ENCODE peak calls at places on chromosomes 11 and 22, in five cellular contexts. W, O, S, V and K are unnamed samples.

GRCh38 chr22:23236440-23237139 is 56.3 kb downstream of the BCR start:
- DNase-seq in W (no peak), O (no peak), S (no peak), V (no peak), K (no peak)

GRCh38 chr11:57499413-57499982 is 16.0 kb downstream of the SLC43A1 start:
- DNase-seq in W (peak), O (peak), S (peak), V (peak), K (no peak)

GRCh38 chr11:112255075-112255739 is 5.5 kb downstream of the PLET1 start:
- DNase-seq in W (no peak), O (no peak), S (peak), V (peak), K (no peak)

GRCh38 chr11:129346916-129347315 is 28.7 kb upstream of the BARX2 start:
- DNase-seq in W (no peak), O (no peak), S (no peak), V (no peak), K (no peak)

GRCh38 chr11:119421941-119422504 is 949 bp downstream of the THY1 start:
- DNase-seq in W (no peak), O (peak), S (peak), V (no peak), K (no peak)

GRCh38 chr22:35656284-35656752 is 8.1 kb downstream of the APOL6 start:
- DNase-seq in W (no peak), O (no peak), S (no peak), V (no peak), K (no peak)

GRCh38 chr11:34576331-34576730 is 44.6 kb upstream of the EHF start:
- DNase-seq in W (no peak), O (no peak), S (no peak), V (no peak), K (no peak)

GRCh38 chr11:46529086-46529905 is 64.5 kb downstream of the AMBRA1 start:
- DNase-seq in W (peak), O (peak), S (peak), V (peak), K (peak)

GRCh38 chr22:43923191-43923590 is 414 bp upstream of the PNPLA3 start:
- DNase-seq in W (no peak), O (no peak), S (peak), V (no peak), K (no peak)

GRCh38 chr11:131186629-131187075 is 183.8 kb upstream of the NTM start:
- DNase-seq in W (no peak), O (peak), S (no peak), V (no peak), K (no peak)

GRCh38 chr11:12166299-12167092 is 56.1 kb downstream of the MICAL2 start:
- DNase-seq in W (no peak), O (no peak), S (no peak), V (no peak), K (no peak)

GRCh38 chr22:40040927-40041326 is 46.2 kb downstream of the FAM83F start:
- DNase-seq in W (no peak), O (no peak), S (peak), V (no peak), K (no peak)

GRCh38 chr22:17369553-17370035 is 334 bp downstream of the CECR2 start:
- DNase-seq in W (no peak), O (peak), S (peak), V (no peak), K (peak)

GRCh38 chr22:48345631-48346030 is 1482.0 kb downstream of the BRD1 start:
- DNase-seq in W (no peak), O (no peak), S (no peak), V (no peak), K (no peak)

GRCh38 chr11:64581057-64581523 is 9.9 kb upstream of the SLC22A12 start:
- DNase-seq in W (no peak), O (no peak), S (no peak), V (peak), K (no peak)

GRCh38 chr11:85961930-85962363 is 106.8 kb downstream of the CCDC83 start:
- DNase-seq in W (no peak), O (no peak), S (peak), V (no peak), K (no peak)

GRCh38 chr11:85742873-85743275 is 56.9 kb upstream of the CCDC89 start:
- DNase-seq in W (no peak), O (no peak), S (no peak), V (no peak), K (no peak)

GRCh38 chr11:66967670-66968425 is 7.3 kb upstream of the C11orf86 start:
- DNase-seq in W (no peak), O (no peak), S (peak), V (no peak), K (no peak)

GRCh38 chr11:130486981-130487380 is 38.5 kb downstream of the ADAMTS15 start:
- DNase-seq in W (no peak), O (no peak), S (no peak), V (no peak), K (no peak)

GRCh38 chr11:33266418-33267215 is 9.4 kb downstream of the HIPK3 start:
- DNase-seq in W (no peak), O (peak), S (peak), V (peak), K (no peak)

GRCh38 chr22:29695129-29695926 is 24.5 kb upstream of the CABP7 start:
- DNase-seq in W (no peak), O (no peak), S (no peak), V (no peak), K (no peak)

GRCh38 chr22:48853627-48854240 is 973.9 kb downstream of the BRD1 start:
- DNase-seq in W (no peak), O (no peak), S (no peak), V (no peak), K (no peak)

GRCh38 chr11:86193297-86194095 is 51.1 kb upstream of the EED start:
- DNase-seq in W (peak), O (peak), S (peak), V (peak), K (peak)

GRCh38 chr11:69880041-69880802 is 61.0 kb upstream of the FGF3 start:
- DNase-seq in W (no peak), O (no peak), S (no peak), V (no peak), K (no peak)

GRCh38 chr11:46364791-46365190 is 16.7 kb upstream of the MDK start:
- DNase-seq in W (no peak), O (no peak), S (no peak), V (no peak), K (no peak)

GRCh38 chr11:12787847-12788246 is 113.6 kb downstream of the TEAD1 start:
- DNase-seq in W (no peak), O (no peak), S (peak), V (no peak), K (no peak)

GRCh38 chr22:44765571-44766285 is 13.4 kb downstream of the ARHGAP8 start:
- DNase-seq in W (no peak), O (no peak), S (no peak), V (no peak), K (no peak)

GRCh38 chr11:12444601-12445000 is 67.2 kb downstream of the PARVA start:
- DNase-seq in W (no peak), O (no peak), S (no peak), V (no peak), K (no peak)

GRCh38 chr11:34962034-34962433 is 45.6 kb downstream of the PDHX start:
- DNase-seq in W (no peak), O (no peak), S (no peak), V (no peak), K (no peak)

GRCh38 chr22:31344369-31345330 is 1.5 kb downstream of the PATZ1 start:
- DNase-seq in W (no peak), O (peak), S (peak), V (no peak), K (peak)

GRCh38 chr11:133718831-133719230 is 126.5 kb downstream of the SPATA19 start:
- DNase-seq in W (no peak), O (no peak), S (no peak), V (no peak), K (no peak)
- H3K4me2 ChIP-seq in W (no peak), O (no peak), S (no peak), V (no peak), K (no peak)

DNA sequence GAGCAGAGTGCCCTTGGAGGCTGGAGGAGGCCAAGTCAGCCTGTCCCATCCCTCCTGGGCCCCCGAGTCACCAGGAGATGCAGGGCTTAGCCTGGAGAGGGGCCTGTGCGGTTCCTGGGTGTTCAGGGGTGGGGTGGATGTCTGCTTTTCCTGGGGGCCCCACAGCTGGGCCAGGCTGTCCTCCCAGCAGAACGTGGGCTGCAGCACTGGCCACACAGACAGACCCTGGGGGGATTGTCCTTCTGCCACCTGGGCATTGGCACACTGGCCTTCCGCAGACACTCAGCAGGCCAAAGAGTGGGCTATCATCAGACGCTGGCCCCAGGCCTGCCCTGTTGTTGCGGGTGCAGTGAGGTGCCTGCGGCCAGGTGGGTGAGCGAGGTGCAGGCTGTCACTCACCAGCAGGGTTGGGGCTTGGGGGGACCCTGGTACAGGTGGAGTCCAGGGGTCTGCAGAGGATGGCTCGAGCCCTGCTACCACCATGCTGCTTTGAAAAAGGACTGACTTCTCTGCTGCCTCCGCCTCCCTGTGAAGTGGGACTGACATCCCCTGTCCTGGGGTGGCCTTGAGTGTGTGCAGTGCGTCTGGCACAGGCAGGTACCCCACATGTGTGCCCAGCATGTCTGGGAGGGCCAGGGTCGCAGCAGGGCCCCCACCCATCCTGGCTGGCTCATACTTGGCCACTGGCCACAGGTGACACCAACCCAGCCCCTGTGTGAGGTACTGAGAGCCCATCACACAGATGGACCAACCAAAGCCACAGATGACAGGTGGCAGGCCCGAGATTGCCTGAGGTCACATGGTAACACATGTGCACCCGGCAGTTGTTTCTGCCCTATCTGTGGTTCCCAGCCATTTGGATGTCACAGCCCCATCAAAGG is 39.0 kb upstream of the KCNQ1OT1 start:
- DNase-seq in W (no peak), O (no peak), S (no peak), V (no peak), K (no peak)
- H3K27ac ChIP-seq in W (no peak), O (no peak), S (no peak), V (no peak), K (no peak)

GRCh38 chr11:2867722-2868548 is 17.6 kb downstream of the CDKN1C start:
- DNase-seq in W (no peak), O (no peak), S (no peak), V (no peak), K (no peak)

GRCh38 chr11:2868604-2869526 is 16.7 kb downstream of the CDKN1C start:
- DNase-seq in W (no peak), O (peak), S (no peak), V (no peak), K (no peak)

GRCh38 chr11:2869561-2870427 is 15.8 kb downstream of the CDKN1C start:
- DNase-seq in W (no peak), O (peak), S (no peak), V (no peak), K (no peak)

GRCh38 chr11:2870955-2871720 is 14.4 kb downstream of the CDKN1C start:
- DNase-seq in W (no peak), O (peak), S (no peak), V (no peak), K (no peak)

GRCh38 chr11:2870460-2870859 is 15.1 kb downstream of the CDKN1C start:
- DNase-seq in W (no peak), O (peak), S (no peak), V (no peak), K (no peak)
- H3K4me2 ChIP-seq in W (no peak), O (peak), S (no peak), V (no peak), K (no peak)

GRCh38 chr22:46150615-46151423 is 493 bp downstream of the PPARA start:
- DNase-seq in W (no peak), O (peak), S (no peak), V (no peak), K (peak)
- H3K27ac ChIP-seq in W (no peak), O (no peak), S (peak), V (peak), K (no peak)

GRCh38 chr22:38221407-38221806 is 19.6 kb downstream of the MAFF start:
- DNase-seq in W (no peak), O (no peak), S (no peak), V (no peak), K (no peak)

GRCh38 chr22:38220163-38220562 is 18.4 kb downstream of the MAFF start:
- DNase-seq in W (no peak), O (no peak), S (no peak), V (no peak), K (no peak)

GRCh38 chr22:38220653-38221386 is 19.0 kb downstream of the MAFF start:
- DNase-seq in W (no peak), O (no peak), S (no peak), V (no peak), K (no peak)

GRCh38 chr22:38219644-38220043 is 17.9 kb downstream of the MAFF start:
- DNase-seq in W (no peak), O (no peak), S (no peak), V (no peak), K (no peak)

GRCh38 chr22:38218661-38219331 is 17.0 kb downstream of the MAFF start:
- DNase-seq in W (peak), O (peak), S (peak), V (peak), K (no peak)
- H3K4me2 ChIP-seq in W (peak), O (peak), S (no peak), V (peak), K (no peak)

DNA sequence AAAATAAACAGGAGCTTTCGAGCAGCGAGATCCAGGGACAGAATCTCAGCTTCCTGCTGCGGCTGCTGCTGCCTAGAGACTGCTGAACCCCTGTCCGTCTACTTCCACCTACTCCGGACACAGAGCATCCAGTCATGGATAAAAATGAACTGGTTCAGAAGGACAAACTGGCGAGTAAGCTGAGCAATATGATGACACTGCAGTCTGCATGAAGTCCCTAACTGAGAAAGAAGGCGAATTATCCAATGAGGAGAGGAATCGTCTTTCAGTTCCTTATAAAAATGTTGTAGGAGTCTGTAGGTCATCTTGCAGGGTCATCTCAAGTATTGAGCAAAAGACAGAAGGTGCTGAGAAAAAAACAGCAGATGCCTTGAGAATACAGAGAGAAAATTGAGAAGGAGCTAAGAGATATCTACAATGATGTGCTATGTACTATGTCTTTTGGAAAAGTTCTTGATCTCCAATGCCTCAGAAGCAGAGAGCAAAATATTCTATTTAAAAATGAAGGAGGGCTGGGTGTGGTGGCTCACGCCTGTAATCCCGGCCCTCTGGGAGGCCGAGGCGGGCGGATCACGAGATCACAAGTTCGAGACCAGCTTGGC is 11.1 kb upstream of the MS4A2 start:
- DNase-seq in W (no peak), O (no peak), S (no peak), V (no peak), K (no peak)
- H3K27ac ChIP-seq in W (no peak), O (no peak), S (no peak), V (no peak), K (no peak)

GRCh38 chr22:46195487-46196165 is 45.3 kb downstream of the PPARA start:
- DNase-seq in W (no peak), O (no peak), S (peak), V (no peak), K (no peak)

GRCh38 chr22:46198274-46198673 is 47.9 kb downstream of the PPARA start:
- DNase-seq in W (no peak), O (no peak), S (peak), V (no peak), K (no peak)

GRCh38 chr22:46196268-46196667 is 45.9 kb downstream of the PPARA start:
- DNase-seq in W (no peak), O (no peak), S (no peak), V (no peak), K (no peak)

GRCh38 chr22:46192210-46192993 is 42.1 kb downstream of the PPARA start:
- DNase-seq in W (no peak), O (no peak), S (no peak), V (no peak), K (no peak)

GRCh38 chr22:46193898-46194310 is 43.6 kb downstream of the PPARA start:
- DNase-seq in W (no peak), O (no peak), S (no peak), V (no peak), K (no peak)
- H3K4me2 ChIP-seq in W (no peak), O (no peak), S (no peak), V (no peak), K (no peak)

DNA sequence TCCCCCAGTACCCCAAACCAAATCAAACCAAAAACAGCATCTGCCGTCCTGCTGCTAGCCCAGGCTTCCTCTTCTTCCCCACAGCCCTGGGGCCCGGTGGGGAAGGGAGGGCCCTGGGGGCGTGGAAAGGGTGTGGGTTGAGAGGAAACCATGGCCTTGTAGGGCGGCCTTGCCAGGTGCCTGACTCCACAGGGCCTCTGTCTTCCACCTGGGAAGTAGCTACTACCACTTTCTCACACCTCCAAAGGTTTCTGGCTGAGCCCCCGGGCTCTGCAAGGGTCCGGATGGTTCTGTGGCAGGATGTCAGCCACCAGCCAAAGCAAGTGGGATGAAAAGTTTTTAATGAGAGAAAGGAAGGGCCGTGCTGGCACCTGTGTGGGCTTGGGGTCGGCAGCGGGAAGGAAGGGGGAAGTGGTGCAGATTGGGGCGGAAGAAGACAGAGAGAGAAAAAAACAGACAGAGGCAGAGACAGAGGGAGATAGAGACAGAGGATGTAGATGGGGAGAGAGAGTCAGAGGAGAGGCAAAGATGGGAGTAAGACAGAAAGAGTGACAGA is 10.5 kb downstream of the TPST2 start:
- DNase-seq in W (no peak), O (no peak), S (no peak), V (no peak), K (peak)
- H3K27ac ChIP-seq in W (peak), O (peak), S (no peak), V (no peak), K (peak)

GRCh38 chr11:1717745-1718144 is 20.8 kb downstream of the KRTAP5-6 start:
- DNase-seq in W (no peak), O (no peak), S (no peak), V (no peak), K (no peak)
- H3K4me2 ChIP-seq in W (no peak), O (no peak), S (no peak), V (no peak), K (no peak)

GRCh38 chr22:37804502-37804885 is 3.2 kb upstream of the GCAT start:
- DNase-seq in W (no peak), O (peak), S (no peak), V (no peak), K (no peak)
- H3K27ac ChIP-seq in W (peak), O (no peak), S (peak), V (peak), K (no peak)